ENCODE peak calls at places on chromosomes 12 and 14, in six cellular contexts. One of them, this sample, is unnamed. For H3K36me3, the result is how much of the 10 kb centered on the place peaks cover.

GRCh38 chr12:62683724-62684501 is 217.3 kb downstream of the MON2 start:
- DNase-seq in GM23248: peak
- DNase-seq in CD8-positive, alpha-beta memory T cell: no peak
- DNase-seq in GM23338: peak
- DNase-seq in CD4-positive, CD25-positive, alpha-beta regulatory T cell: no peak
- DNase-seq in small intestine: no peak
- DNase-seq in this sample: no peak

GRCh38 chr12:120654656-120655055 is 14.2 kb downstream of the CABP1 start:
- DNase-seq in GM23338: no peak
- DNase-seq in CD8-positive, alpha-beta memory T cell: no peak
- DNase-seq in small intestine: no peak
- DNase-seq in CD4-positive, CD25-positive, alpha-beta regulatory T cell: no peak
- DNase-seq in GM23248: no peak
- DNase-seq in this sample: no peak

GRCh38 chr14:93944348-93945069 is 17.4 kb downstream of the FAM181A start:
- DNase-seq in CD4-positive, CD25-positive, alpha-beta regulatory T cell: no peak
- DNase-seq in CD8-positive, alpha-beta memory T cell: no peak
- DNase-seq in small intestine: no peak
- DNase-seq in GM23338: no peak
- DNase-seq in GM23248: no peak
- DNase-seq in this sample: no peak

GRCh38 chr12:30243426-30243825 is 452.2 kb downstream of the IPO8 start:
- DNase-seq in small intestine: no peak
- DNase-seq in GM23338: no peak
- DNase-seq in GM23248: no peak
- DNase-seq in CD8-positive, alpha-beta memory T cell: no peak
- DNase-seq in CD4-positive, CD25-positive, alpha-beta regulatory T cell: no peak
- DNase-seq in this sample: no peak

GRCh38 chr14:77208266-77208978 is 26.8 kb downstream of the TMEM63C start:
- DNase-seq in CD4-positive, CD25-positive, alpha-beta regulatory T cell: no peak
- DNase-seq in CD8-positive, alpha-beta memory T cell: peak
- DNase-seq in small intestine: peak
- DNase-seq in GM23248: peak
- DNase-seq in GM23338: peak
- DNase-seq in this sample: peak

GRCh38 chr12:109223211-109223610 is 85.9 kb downstream of the FOXN4 start:
- DNase-seq in CD8-positive, alpha-beta memory T cell: no peak
- DNase-seq in CD4-positive, CD25-positive, alpha-beta regulatory T cell: no peak
- DNase-seq in GM23338: no peak
- DNase-seq in GM23248: no peak
- DNase-seq in small intestine: no peak
- DNase-seq in this sample: no peak

GRCh38 chr14:32711103-32711680 is 227.5 kb upstream of the NPAS3 start:
- DNase-seq in GM23338: peak
- DNase-seq in small intestine: peak
- DNase-seq in CD8-positive, alpha-beta memory T cell: no peak
- DNase-seq in CD4-positive, CD25-positive, alpha-beta regulatory T cell: no peak
- DNase-seq in GM23248: peak
- DNase-seq in this sample: no peak

GRCh38 chr14:99604766-99605298 is 825 bp upstream of the CCDC85C start:
- DNase-seq in GM23248: peak
- DNase-seq in small intestine: peak
- DNase-seq in CD8-positive, alpha-beta memory T cell: no peak
- DNase-seq in GM23338: peak
- DNase-seq in CD4-positive, CD25-positive, alpha-beta regulatory T cell: no peak
- DNase-seq in this sample: no peak

DNA sequence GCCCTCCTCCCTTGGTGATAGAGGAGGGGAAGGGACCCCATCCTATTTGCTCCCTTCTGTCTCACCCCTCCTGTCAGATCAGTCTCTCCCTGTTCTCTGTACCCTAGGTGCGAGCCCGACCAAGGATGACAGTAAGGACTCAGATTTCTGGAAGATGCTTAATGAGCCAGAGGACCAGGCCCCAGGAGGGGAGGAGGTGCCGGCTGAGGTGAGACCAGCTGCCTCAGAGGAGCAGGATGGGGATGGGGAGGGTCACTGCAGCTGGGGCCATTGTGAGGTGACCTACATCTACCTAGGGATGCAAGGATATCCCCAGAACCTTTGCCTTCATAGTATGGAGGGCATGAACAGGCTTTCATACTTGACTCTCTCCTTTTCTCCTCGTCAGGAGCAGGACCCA is 22.2 kb downstream of the AGAP2 start:
- DNase-seq in GM23338: no peak
- DNase-seq in GM23248: no peak
- DNase-seq in CD8-positive, alpha-beta memory T cell: no peak
- DNase-seq in small intestine: no peak
- DNase-seq in CD4-positive, CD25-positive, alpha-beta regulatory T cell: no peak
- DNase-seq in this sample: no peak
- H3K36me3 ChIP-seq in GM23338: under half
- H3K36me3 ChIP-seq in GM23248: under half
- H3K36me3 ChIP-seq in CD8-positive, alpha-beta memory T cell: half or more
- H3K36me3 ChIP-seq in small intestine: under half
- H3K36me3 ChIP-seq in CD4-positive, CD25-positive, alpha-beta regulatory T cell: half or more
- H3K36me3 ChIP-seq in this sample: under half

GRCh38 chr12:124361996-124362395 is 67.1 kb downstream of the RFLNA start:
- DNase-seq in GM23248: no peak
- DNase-seq in CD4-positive, CD25-positive, alpha-beta regulatory T cell: no peak
- DNase-seq in GM23338: no peak
- DNase-seq in CD8-positive, alpha-beta memory T cell: no peak
- DNase-seq in small intestine: no peak
- DNase-seq in this sample: no peak

GRCh38 chr12:124365726-124366430 is 71.0 kb downstream of the RFLNA start:
- DNase-seq in CD4-positive, CD25-positive, alpha-beta regulatory T cell: no peak
- DNase-seq in CD8-positive, alpha-beta memory T cell: no peak
- DNase-seq in small intestine: no peak
- DNase-seq in GM23248: no peak
- DNase-seq in GM23338: no peak
- DNase-seq in this sample: no peak

GRCh38 chr12:124361074-124361965 is 66.4 kb downstream of the RFLNA start:
- DNase-seq in GM23338: no peak
- DNase-seq in CD4-positive, CD25-positive, alpha-beta regulatory T cell: no peak
- DNase-seq in CD8-positive, alpha-beta memory T cell: no peak
- DNase-seq in GM23248: peak
- DNase-seq in small intestine: peak
- DNase-seq in this sample: no peak

GRCh38 chr12:124364543-124364942 is 69.7 kb downstream of the RFLNA start:
- DNase-seq in GM23338: no peak
- DNase-seq in GM23248: no peak
- DNase-seq in CD8-positive, alpha-beta memory T cell: no peak
- DNase-seq in small intestine: no peak
- DNase-seq in CD4-positive, CD25-positive, alpha-beta regulatory T cell: no peak
- DNase-seq in this sample: no peak

DNA sequence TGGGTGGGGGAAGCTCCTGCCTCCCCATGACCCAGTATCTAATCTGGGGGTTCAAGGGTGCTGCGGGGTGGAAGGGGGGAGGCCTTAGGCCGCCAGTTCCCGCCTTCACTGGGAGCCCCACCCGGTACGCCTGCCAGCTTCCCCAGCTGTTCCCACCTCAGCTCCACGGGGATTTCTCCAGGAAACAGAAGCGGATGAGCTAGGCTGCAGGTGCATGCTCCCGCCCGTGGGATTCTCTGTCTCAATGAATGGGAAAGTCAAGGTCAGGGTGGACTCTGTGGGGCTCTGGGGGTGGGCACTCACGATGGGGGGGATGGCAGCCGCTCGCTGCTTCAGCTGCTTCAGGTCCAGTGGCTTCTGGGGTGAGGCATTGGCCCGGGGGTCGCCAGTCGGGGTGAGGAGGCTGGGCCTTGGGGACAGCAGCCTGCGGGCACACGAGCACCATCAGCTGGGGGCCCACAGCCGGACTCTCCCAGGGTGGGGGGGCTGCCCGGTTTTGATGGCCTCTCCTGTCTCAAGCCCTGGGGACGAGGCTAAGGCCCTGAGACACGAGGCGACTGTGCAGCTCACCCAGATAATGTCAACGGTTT is 68.6 kb downstream of the RFLNA start:
- DNase-seq in GM23248: no peak
- DNase-seq in CD8-positive, alpha-beta memory T cell: no peak
- DNase-seq in GM23338: no peak
- DNase-seq in small intestine: no peak
- DNase-seq in CD4-positive, CD25-positive, alpha-beta regulatory T cell: no peak
- DNase-seq in this sample: no peak
- H3K36me3 ChIP-seq in GM23248: under half
- H3K36me3 ChIP-seq in CD8-positive, alpha-beta memory T cell: under half
- H3K36me3 ChIP-seq in GM23338: under half
- H3K36me3 ChIP-seq in small intestine: under half
- H3K36me3 ChIP-seq in CD4-positive, CD25-positive, alpha-beta regulatory T cell: under half
- H3K36me3 ChIP-seq in this sample: under half

GRCh38 chr12:28121433-28121832 is 68.8 kb upstream of the CCDC91 start:
- DNase-seq in CD8-positive, alpha-beta memory T cell: no peak
- DNase-seq in CD4-positive, CD25-positive, alpha-beta regulatory T cell: no peak
- DNase-seq in small intestine: no peak
- DNase-seq in GM23248: no peak
- DNase-seq in GM23338: no peak
- DNase-seq in this sample: no peak
- H3K36me3 ChIP-seq in CD8-positive, alpha-beta memory T cell: under half
- H3K36me3 ChIP-seq in CD4-positive, CD25-positive, alpha-beta regulatory T cell: under half
- H3K36me3 ChIP-seq in small intestine: under half
- H3K36me3 ChIP-seq in GM23248: under half
- H3K36me3 ChIP-seq in GM23338: under half
- H3K36me3 ChIP-seq in this sample: under half

GRCh38 chr14:49506650-49507049 is 79.5 kb downstream of the RPS29 start:
- DNase-seq in GM23338: no peak
- DNase-seq in CD8-positive, alpha-beta memory T cell: no peak
- DNase-seq in GM23248: no peak
- DNase-seq in small intestine: no peak
- DNase-seq in CD4-positive, CD25-positive, alpha-beta regulatory T cell: no peak
- DNase-seq in this sample: no peak
- H3K36me3 ChIP-seq in GM23338: under half
- H3K36me3 ChIP-seq in CD8-positive, alpha-beta memory T cell: under half
- H3K36me3 ChIP-seq in GM23248: under half
- H3K36me3 ChIP-seq in small intestine: under half
- H3K36me3 ChIP-seq in CD4-positive, CD25-positive, alpha-beta regulatory T cell: under half
- H3K36me3 ChIP-seq in this sample: under half

GRCh38 chr12:6145584-6145983 is 21.1 kb upstream of the VWF start:
- DNase-seq in GM23248: no peak
- DNase-seq in CD4-positive, CD25-positive, alpha-beta regulatory T cell: no peak
- DNase-seq in small intestine: no peak
- DNase-seq in CD8-positive, alpha-beta memory T cell: no peak
- DNase-seq in GM23338: no peak
- DNase-seq in this sample: no peak
- H3K36me3 ChIP-seq in GM23248: under half
- H3K36me3 ChIP-seq in CD4-positive, CD25-positive, alpha-beta regulatory T cell: under half
- H3K36me3 ChIP-seq in small intestine: under half
- H3K36me3 ChIP-seq in CD8-positive, alpha-beta memory T cell: under half
- H3K36me3 ChIP-seq in GM23338: under half
- H3K36me3 ChIP-seq in this sample: under half

GRCh38 chr14:69766984-69767368 is at the start of gene SRSF5:
- DNase-seq in small intestine: peak
- DNase-seq in CD4-positive, CD25-positive, alpha-beta regulatory T cell: peak
- DNase-seq in GM23338: no peak
- DNase-seq in GM23248: peak
- DNase-seq in CD8-positive, alpha-beta memory T cell: peak
- DNase-seq in this sample: peak
- H3K36me3 ChIP-seq in small intestine: under half
- H3K36me3 ChIP-seq in CD4-positive, CD25-positive, alpha-beta regulatory T cell: under half
- H3K36me3 ChIP-seq in GM23338: under half
- H3K36me3 ChIP-seq in GM23248: under half
- H3K36me3 ChIP-seq in CD8-positive, alpha-beta memory T cell: under half
- H3K36me3 ChIP-seq in this sample: under half

GRCh38 chr12:123319826-123320225 is 44.8 kb downstream of the SBNO1 start:
- DNase-seq in GM23248: no peak
- DNase-seq in small intestine: no peak
- DNase-seq in CD8-positive, alpha-beta memory T cell: no peak
- DNase-seq in GM23338: no peak
- DNase-seq in CD4-positive, CD25-positive, alpha-beta regulatory T cell: no peak
- DNase-seq in this sample: no peak

DNA sequence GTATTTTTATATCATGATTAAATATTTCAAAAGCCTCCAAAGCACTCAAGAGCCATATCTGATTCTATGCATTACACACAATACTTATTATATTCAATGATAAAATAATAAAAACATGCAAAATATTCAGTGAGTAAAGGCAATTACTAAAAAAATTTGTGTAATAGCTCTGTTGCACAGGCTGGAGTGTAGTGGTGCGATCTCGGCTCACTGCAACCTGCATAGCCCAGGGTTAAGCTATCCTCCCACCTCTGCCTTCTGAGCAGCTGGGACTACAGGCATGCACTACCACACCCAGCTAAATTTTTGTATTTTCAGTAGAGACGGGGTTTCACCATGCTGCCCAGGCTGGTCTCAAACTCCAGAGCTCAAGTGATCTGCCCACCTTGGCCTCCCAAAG is 45.4 kb downstream of the SBNO1 start:
- DNase-seq in GM23248: no peak
- DNase-seq in CD4-positive, CD25-positive, alpha-beta regulatory T cell: no peak
- DNase-seq in GM23338: no peak
- DNase-seq in small intestine: no peak
- DNase-seq in CD8-positive, alpha-beta memory T cell: no peak
- DNase-seq in this sample: no peak
- H3K36me3 ChIP-seq in GM23248: half or more
- H3K36me3 ChIP-seq in CD4-positive, CD25-positive, alpha-beta regulatory T cell: half or more
- H3K36me3 ChIP-seq in GM23338: half or more
- H3K36me3 ChIP-seq in small intestine: under half
- H3K36me3 ChIP-seq in CD8-positive, alpha-beta memory T cell: half or more
- H3K36me3 ChIP-seq in this sample: half or more